ENCODE peak calls at places on chromosomes 16 and 17, in ten cellular contexts. T is transverse colon; F is body of pancreas; R is Peyer's patch; Z is mucosa of descending colon; H is ovary; K is CD8-positive, alpha-beta T cell; W is fibroblast of lung; U is GM23338; V is breast epithelium. E is an unnamed sample.

GRCh38 chr17:43570518-43570928 is 24.4 kb upstream of the ETV4 start:
- DNase-seq in T (no peak), F (no peak), R (no peak), Z (no peak), H (no peak), K (no peak), W (peak; percentile 30), U (no peak), V (no peak), E (no peak)

GRCh38 chr17:40854175-40854814 is 12.7 kb downstream of the KRT12 start:
- DNase-seq in T (no peak), F (no peak), R (no peak), Z (no peak), H (no peak), K (no peak), W (peak; percentile 92), U (no peak), V (no peak), E (no peak)

GRCh38 chr16:79589495-79590134 is 10.9 kb downstream of the MAF start:
- DNase-seq in T (no peak), F (no peak), R (no peak), Z (no peak), H (no peak), K (no peak), W (no peak), U (peak; percentile 68), V (no peak), E (no peak)

GRCh38 chr16:84434800-84435199 is 66.5 kb downstream of the ATP2C2 start:
- DNase-seq in T (peak; percentile 74), F (no peak), R (peak; percentile 82), Z (no peak), H (no peak), K (no peak), W (no peak), U (no peak), V (no peak), E (no peak)

GRCh38 chr17:30363715-30364202 is 15.0 kb upstream of the CPD start:
- DNase-seq in T (peak; percentile 46), F (no peak), R (peak; percentile 88), Z (peak; percentile 62), H (no peak), K (peak; percentile 57), W (peak; percentile 84), U (no peak), V (no peak), E (no peak)

GRCh38 chr17:41404024-41404651 is 6.7 kb upstream of the KRT31 start:
- DNase-seq in T (no peak), F (no peak), R (no peak), Z (no peak), H (no peak), K (peak; percentile 3), W (peak; percentile 90), U (no peak), V (no peak), E (no peak)

GRCh38 chr16:49345829-49346228 is 27.8 kb upstream of the C16orf78 start:
- DNase-seq in T (no peak), F (no peak), R (no peak), Z (no peak), H (no peak), K (no peak), W (no peak), U (peak; percentile 78), V (no peak), E (no peak)

GRCh38 chr16:21984062-21984461 is 16.9 kb downstream of the PDZD9 start:
- DNase-seq in T (no peak), F (no peak), R (no peak), Z (no peak), H (no peak), K (no peak), W (no peak), U (no peak), V (no peak), E (no peak)

GRCh38 chr17:64373722-64374121 is 16.9 kb downstream of the PECAM1 start:
- DNase-seq in T (no peak), F (no peak), R (no peak), Z (no peak), H (peak; percentile 11), K (no peak), W (no peak), U (no peak), V (no peak), E (no peak)

GRCh38 chr17:64378890-64379354 is 11.7 kb downstream of the PECAM1 start:
- DNase-seq in T (peak; percentile 55), F (no peak), R (peak; percentile 47), Z (no peak), H (no peak), K (no peak), W (peak; percentile 62), U (no peak), V (no peak), E (no peak)

GRCh38 chr17:64382184-64382583 is 8.5 kb downstream of the PECAM1 start:
- DNase-seq in T (no peak), F (no peak), R (peak; percentile 6), Z (no peak), H (peak; percentile 11), K (no peak), W (no peak), U (no peak), V (no peak), E (no peak)

GRCh38 chr17:64380985-64381384 is 9.7 kb downstream of the PECAM1 start:
- DNase-seq in T (no peak), F (no peak), R (no peak), Z (no peak), H (no peak), K (no peak), W (no peak), U (no peak), V (no peak), E (no peak)

GRCh38 chr17:64377769-64378282 is 12.8 kb downstream of the PECAM1 start:
- DNase-seq in T (no peak), F (no peak), R (no peak), Z (no peak), H (peak; percentile 9), K (no peak), W (peak; percentile 93), U (no peak), V (no peak), E (no peak)
- H3K4me1 ChIP-seq in T (no peaks in the 10 kb centered on the region), F (no peaks in the 10 kb centered on the region), R (no peaks in the 10 kb centered on the region), Z (no peaks in the 10 kb centered on the region), H (no peaks in the 10 kb centered on the region), K (peaks cover 15% of the 10 kb centered on the region), W (no peaks in the 10 kb centered on the region), U (no peaks in the 10 kb centered on the region), V (no peaks in the 10 kb centered on the region), E (no peaks in the 10 kb centered on the region)

DNA sequence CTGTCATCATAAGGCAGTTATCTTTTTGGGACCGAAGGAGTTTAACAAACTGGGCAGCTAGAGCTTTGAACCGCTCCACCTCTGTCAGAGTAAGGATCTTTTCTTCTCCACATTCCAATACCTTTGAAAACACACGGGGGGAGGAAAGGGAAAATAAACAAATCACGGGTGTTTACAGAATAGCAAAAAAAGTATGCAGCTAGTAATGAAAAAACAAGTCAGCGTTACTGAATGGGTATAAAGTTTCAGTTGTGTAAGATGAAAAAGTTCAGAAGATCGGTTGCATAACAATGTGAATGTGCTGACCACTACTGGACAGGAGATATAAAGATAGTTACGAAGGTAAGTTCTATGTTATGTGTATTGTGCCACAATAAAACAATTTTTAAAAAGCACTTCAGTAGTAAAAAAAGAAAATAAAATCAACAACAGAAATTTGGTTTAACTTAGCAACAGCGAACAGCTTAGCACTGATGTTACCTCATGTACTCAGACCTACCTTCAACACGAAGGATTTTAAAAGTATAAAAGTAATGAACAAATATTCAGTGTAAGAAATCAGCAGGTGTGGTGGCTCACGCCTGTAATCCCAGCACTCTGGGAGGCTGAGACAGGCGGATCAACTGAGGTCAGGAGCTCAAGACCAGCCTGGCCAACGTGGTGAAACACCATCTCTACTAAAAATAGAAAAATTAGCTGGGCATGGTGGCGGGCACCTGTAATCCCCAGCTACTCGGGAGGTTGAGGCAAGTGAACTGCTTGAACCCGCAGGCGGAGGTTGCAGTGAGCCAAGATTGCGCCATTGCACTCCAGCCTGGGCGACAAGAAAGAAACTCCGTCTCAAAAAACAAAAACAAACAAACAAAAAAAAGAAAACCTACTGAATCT is 34.3 kb downstream of the MARF1 start:
- DNase-seq in T (no peak), F (no peak), R (no peak), Z (no peak), H (no peak), K (no peak), W (peak; percentile 53), U (no peak), V (no peak), E (no peak)
- H3K36me3 ChIP-seq in T (peaks cover 62% of the 10 kb centered on the region), F (peaks cover 21% of the 10 kb centered on the region), R (no peaks in the 10 kb centered on the region), Z (no peaks in the 10 kb centered on the region), H (no peaks in the 10 kb centered on the region), K (peaks cover 79% of the 10 kb centered on the region), W (peaks cover 6% of the 10 kb centered on the region), U (peaks cover 33% of the 10 kb centered on the region), V (no peaks in the 10 kb centered on the region), E (peaks cover 36% of the 10 kb centered on the region)

DNA sequence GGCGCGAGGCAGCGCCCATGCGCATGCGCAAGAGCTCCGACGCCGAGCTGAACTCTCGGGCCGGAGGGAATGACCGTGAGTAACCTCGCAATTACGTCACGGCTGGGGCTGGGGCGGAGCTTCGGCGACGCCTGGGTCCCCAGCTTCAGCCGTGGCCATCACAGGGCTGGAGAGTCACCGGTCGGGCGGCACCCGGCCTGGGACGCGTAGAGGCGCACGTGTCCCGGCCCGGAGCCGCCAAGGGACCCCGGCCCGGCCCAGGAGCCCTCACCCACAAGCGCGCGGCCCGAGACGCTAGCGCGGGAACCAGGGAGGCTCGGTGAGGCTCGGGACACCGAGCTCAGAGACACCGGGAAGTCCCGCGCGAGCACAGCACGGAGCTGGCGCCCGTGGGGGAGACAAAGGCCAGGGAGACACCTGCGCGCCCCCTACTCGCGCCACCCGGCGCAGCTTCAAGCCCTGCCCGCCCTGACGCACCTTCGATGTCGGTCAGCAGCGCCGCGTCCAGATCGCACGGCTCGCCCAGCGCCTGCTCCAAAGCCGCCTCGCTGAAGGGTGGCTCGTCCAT is 452 bp downstream of the SREBF1 start:
- DNase-seq in T (peak; percentile 99), F (peak; percentile 99), R (peak; percentile 99), Z (peak; percentile 98), H (peak; percentile 98), K (peak; percentile 94), W (peak; percentile 92), U (peak; percentile 97), V (peak; percentile 98), E (peak; percentile 98)
- H3K4me1 ChIP-seq in T (peaks cover 68% of the 10 kb centered on the region), F (peaks cover 76% of the 10 kb centered on the region), R (peaks cover 35% of the 10 kb centered on the region), Z (peaks cover 66% of the 10 kb centered on the region), H (peaks cover 23% of the 10 kb centered on the region), K (peaks cover 82% of the 10 kb centered on the region), W (peaks cover 45% of the 10 kb centered on the region), U (peaks cover 52% of the 10 kb centered on the region), V (peaks cover 12% of the 10 kb centered on the region), E (peaks cover 60% of the 10 kb centered on the region)

DNA sequence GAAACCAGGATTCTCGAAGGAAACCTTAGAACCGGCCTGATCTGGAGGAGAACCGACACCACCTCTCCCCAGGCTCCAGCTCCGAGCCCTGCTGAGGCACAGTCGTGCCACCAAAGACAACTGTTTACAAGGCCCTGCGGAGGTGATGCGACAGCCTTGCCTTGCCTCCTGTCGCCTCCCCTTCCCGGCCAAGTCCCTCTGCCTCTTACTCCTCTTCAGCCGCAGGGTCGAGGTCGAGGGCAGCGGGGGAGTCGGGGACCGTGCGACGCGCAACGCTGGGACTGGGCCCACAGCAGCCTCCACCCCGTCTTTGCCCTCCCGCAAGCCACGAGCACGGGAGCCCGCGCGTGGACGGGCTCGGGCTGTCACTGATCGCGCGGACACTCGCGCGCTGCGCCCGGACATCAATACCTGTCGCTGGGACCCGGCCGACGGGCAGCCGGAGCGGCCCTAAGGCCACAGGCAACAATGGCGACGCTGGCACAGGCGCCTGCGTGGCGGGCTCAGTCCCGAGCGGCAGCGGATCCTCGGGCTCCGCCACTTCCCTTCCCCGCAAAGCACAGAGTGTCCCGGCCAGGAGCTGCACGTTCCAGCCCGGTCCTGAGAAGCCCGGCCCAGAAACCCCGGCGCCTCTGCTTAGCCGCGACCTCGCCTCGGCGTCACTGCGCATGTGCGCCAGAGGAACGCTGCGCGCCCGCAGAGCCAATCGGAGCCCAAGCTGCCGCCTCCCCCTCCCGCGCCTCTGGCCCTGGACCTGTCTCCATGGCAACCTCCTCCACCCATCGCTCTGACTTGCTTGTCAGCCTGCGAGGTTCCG is at the start of gene ZNF287:
- DNase-seq in T (peak; percentile 94), F (peak; percentile 96), R (peak; percentile 97), Z (peak; percentile 94), H (peak; percentile 95), K (peak; percentile 87), W (peak; percentile 90), U (peak; percentile 98), V (peak; percentile 89), E (peak; percentile 89)
- H3K36me3 ChIP-seq in T (no peaks in the 10 kb centered on the region), F (no peaks in the 10 kb centered on the region), R (no peaks in the 10 kb centered on the region), Z (no peaks in the 10 kb centered on the region), H (no peaks in the 10 kb centered on the region), K (no peaks in the 10 kb centered on the region), W (no peaks in the 10 kb centered on the region), U (no peaks in the 10 kb centered on the region), V (no peaks in the 10 kb centered on the region), E (no peaks in the 10 kb centered on the region)

E was measured in naive thymus-derived CD4-positive, alpha-beta T cell.